ENCODE peak calls at places on chromosomes 1 and 21, in nine cellular contexts. I, J, A, R, W, K, O, U and L are unnamed samples.

GRCh38 chr1:8155528-8156186 is 129.5 kb upstream of the ERRFI1 start:
- DNase-seq in A (peak; percentile 29), R (peak; percentile 54), O (no peak), K (no peak), W (peak; percentile 27), U (peak; percentile 63), I (no peak), J (peak; percentile 43), L (no peak)

GRCh38 chr1:66281808-66282207 is 252.1 kb upstream of the SGIP1 start:
- DNase-seq in R (no peak), J (no peak), O (no peak), A (no peak), I (no peak), K (no peak), U (no peak), W (peak; percentile 73), L (no peak)

GRCh38 chr1:66623812-66624211 is 89.9 kb downstream of the SGIP1 start:
- DNase-seq in R (peak; percentile 87), I (no peak), U (no peak), A (peak; percentile 19), W (no peak), J (peak; percentile 72), O (no peak), K (no peak), L (no peak)

GRCh38 chr1:8473121-8473891 is 155.4 kb downstream of the SLC45A1 start:
- DNase-seq in O (no peak), I (no peak), J (no peak), R (no peak), U (no peak), A (no peak), K (no peak), W (no peak), L (no peak)

GRCh38 chr1:58401991-58402390 is 144.5 kb downstream of the OMA1 start:
- DNase-seq in W (no peak), J (no peak), O (no peak), U (no peak), I (peak; percentile 12), K (no peak), R (peak; percentile 57), A (peak; percentile 6), L (no peak)

GRCh38 chr1:211340622-211341487 is 14.2 kb downstream of the TRAF5 start:
- DNase-seq in J (no peak), U (no peak), A (no peak), W (no peak), O (no peak), K (no peak), R (no peak), I (no peak), L (no peak)

GRCh38 chr1:246815693-246816270 is 91.6 kb downstream of the SCCPDH start:
- DNase-seq in I (no peak), R (no peak), W (no peak), U (no peak), A (no peak), K (no peak), O (no peak), J (peak; percentile 84), L (no peak)

GRCh38 chr21:39647476-39647875 is 34.7 kb downstream of the B3GALT5 start:
- DNase-seq in O (peak; percentile 28), A (peak; percentile 19), R (peak; percentile 77), K (no peak), I (no peak), W (no peak), J (peak; percentile 78), U (no peak), L (no peak)

GRCh38 chr1:171801395-171801990 is 20.0 kb downstream of the METTL13 start:
- DNase-seq in A (peak; percentile 65), O (peak; percentile 33), R (peak; percentile 37), W (peak; percentile 15), I (no peak), K (no peak), U (peak; percentile 91), J (peak; percentile 38), L (no peak)

GRCh38 chr1:222464841-222465210 is 83.1 kb downstream of the HHIPL2 start:
- DNase-seq in A (peak; percentile 82), I (peak; percentile 47), U (peak; percentile 77), K (peak; percentile 32), J (no peak), W (peak; percentile 22), R (peak; percentile 71), O (peak; percentile 64), L (no peak)

GRCh38 chr1:167913895-167914502 is at the start of gene ADCY10:
- DNase-seq in W (no peak), I (no peak), O (no peak), A (no peak), K (no peak), R (no peak), J (no peak), U (peak; percentile 20), L (no peak)

GRCh38 chr1:174191255-174191906 is 32.1 kb downstream of the RABGAP1L start:
- DNase-seq in O (no peak), K (no peak), R (peak; percentile 92), A (no peak), U (no peak), J (peak; percentile 18), I (no peak), W (no peak), L (peak; percentile 71)

GRCh38 chr1:17661546-17662157 is 93.5 kb upstream of the ACTL8 start:
- DNase-seq in I (peak; percentile 47), R (peak; percentile 34), W (peak; percentile 45), K (peak; percentile 55), A (peak; percentile 54), J (peak; percentile 46), O (peak; percentile 88), U (peak; percentile 78), L (peak; percentile 8)

GRCh38 chr1:211468595-211468994 is 23.4 kb downstream of the RD3 start:
- DNase-seq in A (no peak), I (peak; percentile 51), R (peak; percentile 13), J (no peak), W (no peak), O (peak; percentile 34), U (no peak), K (peak; percentile 55), L (no peak)

GRCh38 chr21:38912355-38912619 is 106.6 kb downstream of the ETS2 start:
- DNase-seq in U (no peak), O (no peak), J (peak; percentile 21), A (no peak), I (no peak), K (no peak), W (no peak), R (no peak), L (no peak)

GRCh38 chr1:225881081-225882007 is 836 bp downstream of the TMEM63A start:
- DNase-seq in I (peak; percentile 60), K (peak; percentile 61), W (peak; percentile 37), R (peak; percentile 48), U (peak; percentile 58), A (peak; percentile 44), J (peak; percentile 38), O (no peak), L (no peak)

GRCh38 chr1:225883616-225884265 is 1.6 kb upstream of the TMEM63A start:
- DNase-seq in U (no peak), K (no peak), A (no peak), J (no peak), R (no peak), W (no peak), O (no peak), I (no peak), L (no peak)

GRCh38 chr1:225880636-225881035 is 1.5 kb downstream of the TMEM63A start:
- DNase-seq in I (no peak), O (no peak), R (no peak), A (no peak), W (no peak), K (no peak), U (no peak), J (no peak), L (no peak)

GRCh38 chr1:225882699-225883615 is 777 bp upstream of the TMEM63A start:
- DNase-seq in W (peak; percentile 46), O (peak; percentile 51), U (peak; percentile 65), R (peak; percentile 45), I (peak; percentile 52), J (peak; percentile 36), K (peak; percentile 59), A (peak; percentile 46), L (peak; percentile 20)

DNA sequence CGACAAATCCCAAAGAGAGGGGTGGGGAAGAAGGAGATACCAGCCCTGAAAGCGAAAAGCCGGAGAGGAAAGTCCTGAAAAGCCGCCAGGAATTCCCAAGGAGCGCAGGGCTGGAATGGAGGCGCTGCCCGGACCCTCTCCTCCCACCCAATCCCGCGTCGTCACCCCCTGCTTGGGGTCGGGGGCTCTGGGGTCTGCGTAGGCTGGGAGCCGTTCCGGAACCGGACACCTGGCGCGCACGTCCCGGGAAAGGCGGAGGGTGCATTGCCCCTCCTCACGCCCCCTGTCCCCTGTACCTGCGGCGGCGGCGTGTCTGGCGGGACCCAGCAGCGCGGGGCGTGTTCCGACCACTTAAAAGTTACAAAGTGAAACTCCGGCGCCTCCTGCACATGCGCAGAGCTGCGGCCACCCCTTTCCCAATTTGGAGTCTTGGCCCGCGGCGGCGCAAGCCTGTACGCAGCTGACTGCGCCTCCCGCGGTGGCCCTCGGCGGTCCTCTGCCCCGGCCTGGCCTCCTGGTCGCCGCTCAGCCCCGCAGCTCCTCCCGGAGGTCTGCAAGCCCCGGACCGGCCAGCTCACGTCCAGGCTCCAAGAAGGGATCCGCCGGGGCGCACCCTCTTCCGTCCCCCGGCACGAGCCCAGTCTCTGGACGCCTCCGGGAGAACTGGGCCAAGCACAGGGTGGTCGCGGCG is at the start of gene TMEM63A:
- DNase-seq in J (peak; percentile 84), R (peak; percentile 82), I (peak; percentile 94), U (peak; percentile 92), A (peak; percentile 85), W (peak; percentile 91), O (peak; percentile 83), K (peak; percentile 96), L (peak; percentile 67)
- TF ChIP-seq CTCF in J (no peak), R (peak; percentile 35), I (no peak), U (peak; percentile 26), A (peak; percentile 7), W (peak; percentile 63), O (no peak), K (peak; percentile 47), L (peak; percentile 30)

DNA sequence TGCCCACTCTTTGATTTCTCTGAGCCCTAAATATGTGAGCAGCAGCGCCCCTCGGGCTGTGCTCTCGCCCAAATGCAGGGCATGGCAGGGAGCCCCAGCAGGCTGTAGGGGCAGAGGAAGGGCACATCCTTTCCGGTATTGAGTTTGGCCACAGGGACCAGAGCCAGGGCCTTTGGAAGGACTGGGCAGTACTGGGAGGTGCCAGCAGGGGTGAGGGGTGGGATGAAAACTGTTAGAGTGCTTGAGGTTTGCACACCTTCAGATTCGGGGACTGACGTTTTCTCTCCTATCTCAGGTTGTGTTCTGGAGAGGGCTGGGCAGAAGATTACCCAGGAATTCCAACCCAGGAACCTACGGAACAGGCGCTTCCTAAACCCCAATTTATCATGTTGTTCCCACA is 2.2 kb upstream of the ATP1A2 start:
- DNase-seq in I (no peak), K (no peak), J (no peak), O (no peak), A (no peak), R (no peak), W (no peak), U (no peak), L (no peak)
- TF ChIP-seq CTCF in I (no peak), K (no peak), J (peak; percentile 7), O (no peak), A (no peak), R (no peak), W (no peak), U (no peak), L (no peak)

GRCh38 chr21:44300262-44300959 is 558 bp downstream of the PFKL start:
- DNase-seq in U (peak; percentile 61), W (peak; percentile 59), A (peak; percentile 24), I (peak; percentile 74), R (peak; percentile 45), O (peak; percentile 57), J (peak; percentile 36), K (peak; percentile 86), L (no peak)
- TF ChIP-seq CTCF in U (no peak), W (no peak), A (no peak), I (no peak), R (no peak), O (no peak), J (no peak), K (no peak), L (no peak)

GRCh38 chr21:37658994-37659458 is 257.2 kb downstream of the KCNJ6 start:
- DNase-seq in R (peak; percentile 82), O (no peak), K (no peak), I (no peak), U (no peak), W (peak; percentile 50), A (peak; percentile 75), J (peak; percentile 64), L (no peak)
- TF ChIP-seq CTCF in R (peak; percentile 55), O (no peak), K (no peak), I (no peak), U (no peak), W (peak; percentile 33), A (peak; percentile 27), J (peak; percentile 22), L (peak; percentile 15)